ENCODE peak calls at places on chromosomes 6 and 20, in nine cellular contexts. W is cardiac muscle cell, G is lung, A is foreskin fibroblast, B is thyroid gland, D is brain microvascular endothelial cell, Y is GM12865, U is BE2C, K is prostate gland. J is an unnamed sample.

GRCh38 chr6:79868098-79868722 is 79.1 kb downstream of the ELOVL4 start:
- DNase-seq in W (peak), G (no peak), A (peak), B (peak), D (peak), Y (peak), U (peak), K (peak), J (peak)

GRCh38 chr20:49583669-49584417 is 15.9 kb upstream of the PTGIS start:
- DNase-seq in W (peak), G (peak), A (peak), B (peak), D (peak), Y (no peak), U (peak), K (peak), J (peak)

GRCh38 chr6:90790696-90791095 is 203.8 kb upstream of the MAP3K7 start:
- DNase-seq in W (no peak), G (no peak), A (peak), B (no peak), D (peak), Y (no peak), U (no peak), K (no peak), J (no peak)

GRCh38 chr6:140494321-140495085 is 1120.1 kb upstream of the CITED2 start:
- DNase-seq in W (no peak), G (no peak), A (peak), B (no peak), D (no peak), Y (no peak), U (no peak), K (no peak), J (no peak)

GRCh38 chr6:142773859-142774258 is 171.1 kb downstream of the HIVEP2 start:
- DNase-seq in W (no peak), G (no peak), A (no peak), B (no peak), D (no peak), Y (no peak), U (no peak), K (no peak), J (no peak)

GRCh38 chr6:166456360-166457156 is 73.8 kb upstream of the MPC1 start:
- DNase-seq in W (no peak), G (no peak), A (peak), B (no peak), D (peak), Y (peak), U (no peak), K (no peak), J (no peak)

GRCh38 chr6:91477688-91478087 is 890.8 kb upstream of the MAP3K7 start:
- DNase-seq in W (no peak), G (no peak), A (no peak), B (no peak), D (no peak), Y (no peak), U (no peak), K (no peak), J (no peak)

GRCh38 chr6:83310046-83310445 is 116.9 kb downstream of the RWDD2A start:
- DNase-seq in W (no peak), G (no peak), A (peak), B (no peak), D (no peak), Y (no peak), U (no peak), K (no peak), J (no peak)

GRCh38 chr6:53432318-53433161 is 83.8 kb upstream of the ELOVL5 start:
- DNase-seq in W (no peak), G (no peak), A (peak), B (no peak), D (peak), Y (no peak), U (no peak), K (no peak), J (peak)

GRCh38 chr20:53448875-53449274 is 144.8 kb downstream of the ZNF217 start:
- DNase-seq in W (no peak), G (no peak), A (no peak), B (no peak), D (no peak), Y (no peak), U (no peak), K (no peak), J (no peak)

GRCh38 chr6:42125663-42126062 is 16.8 kb downstream of the C6orf132 start:
- DNase-seq in W (no peak), G (no peak), A (no peak), B (no peak), D (no peak), Y (no peak), U (no peak), K (no peak), J (no peak)

GRCh38 chr6:138404666-138405337 is 779 bp downstream of the HEBP2 start:
- DNase-seq in W (peak), G (no peak), A (peak), B (peak), D (no peak), Y (no peak), U (no peak), K (peak), J (no peak)

GRCh38 chr20:53934421-53935352 is 135.7 kb downstream of the BCAS1 start:
- DNase-seq in W (no peak), G (no peak), A (peak), B (peak), D (peak), Y (peak), U (no peak), K (no peak), J (no peak)

GRCh38 chr6:89007209-89008001 is 44.0 kb upstream of the RNGTT start:
- DNase-seq in W (no peak), G (peak), A (peak), B (peak), D (peak), Y (no peak), U (no peak), K (no peak), J (peak)

GRCh38 chr6:128025478-128025877 is 124.6 kb upstream of the THEMIS start:
- DNase-seq in W (no peak), G (no peak), A (no peak), B (no peak), D (no peak), Y (no peak), U (no peak), K (no peak), J (no peak)

GRCh38 chr6:158705386-158706126 is 55.7 kb downstream of the SYTL3 start:
- DNase-seq in W (no peak), G (no peak), A (no peak), B (no peak), D (no peak), Y (no peak), U (no peak), K (no peak), J (no peak)

GRCh38 chr20:60695223-60695622 is 556.8 kb upstream of the CDH4 start:
- DNase-seq in W (no peak), G (no peak), A (peak), B (no peak), D (peak), Y (no peak), U (no peak), K (no peak), J (no peak)

GRCh38 chr6:159878341-159878740 is 12.4 kb upstream of the MAS1 start:
- DNase-seq in W (no peak), G (no peak), A (no peak), B (no peak), D (no peak), Y (no peak), U (no peak), K (no peak), J (no peak)

GRCh38 chr20:36017034-36017951 is 48.9 kb downstream of the CNBD2 start:
- DNase-seq in W (no peak), G (peak), A (peak), B (peak), D (peak), Y (no peak), U (no peak), K (peak), J (no peak)

GRCh38 chr20:39800111-39800510 is 838.0 kb downstream of the DHX35 start:
- DNase-seq in W (no peak), G (no peak), A (peak), B (no peak), D (peak), Y (peak), U (no peak), K (no peak), J (no peak)

GRCh38 chr20:22303523-22303922 is 280.8 kb downstream of the FOXA2 start:
- DNase-seq in W (peak), G (no peak), A (no peak), B (no peak), D (no peak), Y (no peak), U (no peak), K (no peak), J (no peak)

GRCh38 chr20:16714765-16715164 is 15.1 kb upstream of the SNRPB2 start:
- DNase-seq in W (no peak), G (no peak), A (no peak), B (no peak), D (no peak), Y (no peak), U (no peak), K (no peak), J (no peak)

GRCh38 chr6:69795469-69796080 is 1.2 kb downstream of the LMBRD1 start:
- DNase-seq in W (no peak), G (no peak), A (peak), B (no peak), D (no peak), Y (peak), U (no peak), K (no peak), J (no peak)

GRCh38 chr6:56624046-56624727 is 18.5 kb downstream of the DST start:
- DNase-seq in W (no peak), G (no peak), A (no peak), B (no peak), D (no peak), Y (no peak), U (no peak), K (no peak), J (no peak)

GRCh38 chr6:44311767-44312166 is 1.4 kb downstream of the AARS2 start:
- DNase-seq in W (no peak), G (no peak), A (no peak), B (no peak), D (no peak), Y (no peak), U (no peak), K (no peak), J (no peak)
- H3K4me3 ChIP-seq in W (no peak), G (no peak), A (peak), B (no peak), D (no peak), Y (no peak), U (peak), K (no peak), J (no peak)

GRCh38 chr6:27141013-27141412 is 106.5 kb upstream of the PRSS16 start:
- DNase-seq in W (no peak), G (no peak), A (no peak), B (no peak), D (no peak), Y (no peak), U (no peak), K (no peak), J (no peak)
- H3K4me3 ChIP-seq in W (no peak), G (no peak), A (peak), B (no peak), D (no peak), Y (peak), U (peak), K (no peak), J (no peak)

DNA sequence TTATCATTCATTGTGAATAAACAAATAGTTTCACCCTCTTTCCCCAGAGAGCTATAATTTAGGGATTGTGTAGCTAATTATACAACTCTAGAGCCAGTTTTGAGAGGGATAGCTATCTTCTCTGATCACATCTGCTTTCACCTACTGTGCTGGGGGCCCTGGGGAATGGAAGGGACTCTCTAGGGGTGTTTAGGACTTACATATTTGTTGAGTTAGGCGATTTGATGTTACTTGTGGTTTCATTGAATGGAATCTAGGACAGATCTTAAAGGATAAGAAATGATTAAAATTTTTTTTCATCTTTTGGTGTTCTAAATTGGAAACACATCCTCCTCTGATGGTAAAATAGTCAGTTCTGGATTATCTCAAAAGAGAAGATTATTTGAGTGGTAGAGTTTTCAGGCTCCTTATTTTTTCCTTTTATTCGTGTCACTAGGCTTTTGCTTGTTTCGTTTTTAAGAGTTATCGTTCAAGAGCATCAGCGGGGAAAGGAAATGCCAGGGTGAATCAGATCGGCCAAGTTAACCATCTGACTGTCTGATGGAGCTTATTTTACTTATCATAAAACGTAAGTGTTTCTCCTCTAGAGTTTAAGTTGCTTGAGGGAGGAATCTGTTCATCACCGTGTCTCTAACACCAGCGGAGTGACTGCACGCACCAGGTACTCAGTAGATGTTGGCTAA is 236.7 kb downstream of the FARS2 start:
- DNase-seq in W (no peak), G (no peak), A (peak), B (no peak), D (peak), Y (no peak), U (no peak), K (no peak), J (no peak)
- H3K4me3 ChIP-seq in W (no peak), G (no peak), A (peak), B (no peak), D (peak), Y (no peak), U (no peak), K (no peak), J (no peak)

GRCh38 chr20:44714701-44715494 is at the start of gene CCN5:
- DNase-seq in W (no peak), G (peak), A (peak), B (peak), D (peak), Y (no peak), U (peak), K (peak), J (no peak)

GRCh38 chr20:44715495-44716308 is 533 bp downstream of the CCN5 start:
- DNase-seq in W (no peak), G (no peak), A (no peak), B (no peak), D (no peak), Y (no peak), U (no peak), K (no peak), J (no peak)

GRCh38 chr20:44714102-44714700 is 968 bp upstream of the CCN5 start:
- DNase-seq in W (no peak), G (no peak), A (no peak), B (peak), D (no peak), Y (no peak), U (no peak), K (peak), J (no peak)

GRCh38 chr20:44717986-44718385 is 2.8 kb downstream of the CCN5 start:
- DNase-seq in W (no peak), G (no peak), A (no peak), B (no peak), D (no peak), Y (no peak), U (no peak), K (no peak), J (no peak)

GRCh38 chr20:44716309-44717106 is 1.3 kb downstream of the CCN5 start:
- DNase-seq in W (no peak), G (no peak), A (peak), B (no peak), D (no peak), Y (no peak), U (no peak), K (no peak), J (no peak)
- H3K4me3 ChIP-seq in W (no peak), G (no peak), A (no peak), B (no peak), D (no peak), Y (no peak), U (no peak), K (no peak), J (no peak)

GRCh38 chr20:47493175-47493953 is 8.3 kb upstream of the NCOA3 start:
- DNase-seq in W (peak), G (peak), A (peak), B (peak), D (peak), Y (peak), U (peak), K (peak), J (peak)
- H3K4me3 ChIP-seq in W (no peak), G (no peak), A (peak), B (no peak), D (no peak), Y (peak), U (peak), K (no peak), J (no peak)

DNA sequence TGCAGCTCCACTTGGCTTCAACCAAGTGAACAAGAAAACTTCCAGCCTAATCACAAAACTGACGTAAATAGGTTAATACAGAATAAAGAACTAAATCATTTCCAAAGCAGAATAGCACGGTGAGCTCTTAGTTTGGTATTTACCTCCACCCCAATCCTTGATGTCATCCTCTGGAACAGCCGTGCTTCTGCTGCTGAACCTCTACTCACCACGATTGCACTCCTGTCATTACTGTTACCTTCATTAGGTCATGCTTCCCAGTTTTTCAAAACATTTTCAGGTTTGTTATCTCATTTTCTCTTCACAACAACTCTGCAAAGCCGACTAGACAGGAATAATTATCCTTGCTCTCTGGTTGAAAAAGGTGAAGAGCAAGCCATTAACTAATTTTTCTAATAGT is 15.6 kb upstream of the PLEKHG1 start:
- DNase-seq in W (no peak), G (no peak), A (no peak), B (no peak), D (no peak), Y (no peak), U (no peak), K (no peak), J (no peak)
- H3K4me3 ChIP-seq in W (no peak), G (no peak), A (no peak), B (no peak), D (no peak), Y (no peak), U (no peak), K (no peak), J (no peak)

GRCh38 chr6:30163090-30163917 is at the start of gene TRIM15:
- DNase-seq in W (no peak), G (no peak), A (no peak), B (no peak), D (no peak), Y (no peak), U (no peak), K (no peak), J (no peak)
- H3K4me3 ChIP-seq in W (no peak), G (no peak), A (no peak), B (no peak), D (no peak), Y (no peak), U (no peak), K (no peak), J (no peak)

DNA sequence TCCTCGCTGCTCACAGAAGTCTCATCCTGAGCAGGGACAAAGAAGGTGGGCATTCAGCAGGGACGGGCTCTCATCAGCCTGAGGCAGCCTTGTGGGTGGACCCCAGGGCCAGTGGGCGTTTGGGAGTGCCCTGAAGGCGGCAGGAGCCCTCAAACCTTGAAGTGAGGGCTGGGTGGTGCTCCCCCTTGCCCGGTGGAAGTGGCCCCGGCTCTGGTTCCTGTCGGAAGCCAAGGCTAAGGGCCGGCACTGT is 110.5 kb downstream of the NOL4L start:
- DNase-seq in W (no peak), G (no peak), A (no peak), B (no peak), D (no peak), Y (no peak), U (no peak), K (no peak), J (no peak)
- H3K4me3 ChIP-seq in W (no peak), G (no peak), A (peak), B (peak), D (peak), Y (no peak), U (no peak), K (peak), J (no peak)